ENCODE peak calls at places on chromosomes 12 and 14, in nine cellular contexts. N is left ventricle myocardium inferior; E is cardiac muscle cell; M is ovary; T is CD8-positive, alpha-beta T cell; V is heart left ventricle; O is stomach; Q is spleen; G is HCT116. W is an unnamed sample.

GRCh38 chr12:69610729-69611128 is at the start of gene LRRC10:
- DNase-seq in N (peak; percentile 56), E (no peak), M (no peak), T (no peak), V (peak; percentile 32), O (no peak), Q (no peak), G (no peak), W (no peak)

GRCh38 chr12:57896437-57897201 is 44.7 kb upstream of the ATP23 start:
- DNase-seq in N (peak; percentile 84), E (peak; percentile 88), M (peak; percentile 91), T (no peak), V (peak; percentile 88), O (peak; percentile 61), Q (peak; percentile 86), G (no peak), W (peak; percentile 81)

GRCh38 chr12:123269980-123270379 is 1.7 kb downstream of the CDK2AP1 start:
- DNase-seq in N (no peak), E (no peak), M (no peak), T (no peak), V (no peak), O (no peak), Q (no peak), G (no peak), W (no peak)

GRCh38 chr12:48814313-48815280 is 3.7 kb upstream of the CACNB3 start:
- DNase-seq in N (peak; percentile 84), E (peak; percentile 85), M (peak; percentile 94), T (peak; percentile 61), V (peak; percentile 82), O (peak; percentile 90), Q (peak; percentile 96), G (peak; percentile 39), W (peak; percentile 90)

GRCh38 chr12:121162985-121163384 is 30.3 kb downstream of the P2RX7 start:
- DNase-seq in N (no peak), E (no peak), M (no peak), T (no peak), V (no peak), O (no peak), Q (no peak), G (no peak), W (no peak)

GRCh38 chr12:47576256-47576655 is 129.6 kb downstream of the RPAP3 start:
- DNase-seq in N (no peak), E (no peak), M (no peak), T (no peak), V (no peak), O (no peak), Q (no peak), G (no peak), W (peak; percentile 48)

GRCh38 chr12:121013715-121014114 is 2.6 kb downstream of the C12orf43 start:
- DNase-seq in N (no peak), E (no peak), M (no peak), T (no peak), V (no peak), O (no peak), Q (no peak), G (no peak), W (no peak)

GRCh38 chr14:103401223-103402214 is 16.3 kb downstream of the MARK3 start:
- DNase-seq in N (no peak), E (peak; percentile 73), M (no peak), T (no peak), V (no peak), O (no peak), Q (no peak), G (no peak), W (peak; percentile 40)

GRCh38 chr14:28635387-28635786 is 131.2 kb upstream of the FOXG1 start:
- DNase-seq in N (no peak), E (peak; percentile 75), M (no peak), T (no peak), V (no peak), O (no peak), Q (no peak), G (peak; percentile 3), W (no peak)

GRCh38 chr12:80862606-80863005 is 75.1 kb downstream of the LIN7A start:
- DNase-seq in N (no peak), E (peak; percentile 53), M (no peak), T (no peak), V (no peak), O (no peak), Q (no peak), G (no peak), W (no peak)

GRCh38 chr12:91400249-91400648 is 217.6 kb upstream of the DCN start:
- DNase-seq in N (no peak), E (peak; percentile 54), M (no peak), T (no peak), V (no peak), O (no peak), Q (no peak), G (no peak), W (no peak)

GRCh38 chr14:106187176-106187670 is 660.8 kb downstream of the TMEM121 start:
- DNase-seq in N (no peak), E (no peak), M (no peak), T (no peak), V (no peak), O (no peak), Q (no peak), G (no peak), W (no peak)
- H3K4me1 ChIP-seq in N (no peaks in the 10 kb centered on the region), E (no peaks in the 10 kb centered on the region), M (no peaks in the 10 kb centered on the region), T (peaks cover 26% of the 10 kb centered on the region), V (no peaks in the 10 kb centered on the region), O (peaks cover 13% of the 10 kb centered on the region), Q (peaks cover 22% of the 10 kb centered on the region), G (no peaks in the 10 kb centered on the region), W (no peaks in the 10 kb centered on the region)

GRCh38 chr12:8146416-8146771 is 10.4 kb upstream of the ZNF705A start:
- DNase-seq in N (no peak), E (no peak), M (no peak), T (no peak), V (no peak), O (no peak), Q (no peak), G (no peak), W (no peak)
- H3K4me3 ChIP-seq in N (peak overlapping the region; percentile 37), E (no peak overlapping the region), M (no peak overlapping the region), T (no peak overlapping the region), V (no peak overlapping the region), O (no peak overlapping the region), Q (no peak overlapping the region), G (no peak overlapping the region), W (peak overlapping the region; percentile 1)

GRCh38 chr12:75662501-75663159 is 151.2 kb upstream of the KRR1 start:
- DNase-seq in N (no peak), E (no peak), M (no peak), T (no peak), V (no peak), O (no peak), Q (no peak), G (no peak), W (no peak)
- H3K4me1 ChIP-seq in N (no peaks in the 10 kb centered on the region), E (no peaks in the 10 kb centered on the region), M (no peaks in the 10 kb centered on the region), T (no peaks in the 10 kb centered on the region), V (no peaks in the 10 kb centered on the region), O (peaks cover 6% of the 10 kb centered on the region), Q (no peaks in the 10 kb centered on the region), G (peaks cover 89% of the 10 kb centered on the region), W (peaks cover 23% of the 10 kb centered on the region)

DNA sequence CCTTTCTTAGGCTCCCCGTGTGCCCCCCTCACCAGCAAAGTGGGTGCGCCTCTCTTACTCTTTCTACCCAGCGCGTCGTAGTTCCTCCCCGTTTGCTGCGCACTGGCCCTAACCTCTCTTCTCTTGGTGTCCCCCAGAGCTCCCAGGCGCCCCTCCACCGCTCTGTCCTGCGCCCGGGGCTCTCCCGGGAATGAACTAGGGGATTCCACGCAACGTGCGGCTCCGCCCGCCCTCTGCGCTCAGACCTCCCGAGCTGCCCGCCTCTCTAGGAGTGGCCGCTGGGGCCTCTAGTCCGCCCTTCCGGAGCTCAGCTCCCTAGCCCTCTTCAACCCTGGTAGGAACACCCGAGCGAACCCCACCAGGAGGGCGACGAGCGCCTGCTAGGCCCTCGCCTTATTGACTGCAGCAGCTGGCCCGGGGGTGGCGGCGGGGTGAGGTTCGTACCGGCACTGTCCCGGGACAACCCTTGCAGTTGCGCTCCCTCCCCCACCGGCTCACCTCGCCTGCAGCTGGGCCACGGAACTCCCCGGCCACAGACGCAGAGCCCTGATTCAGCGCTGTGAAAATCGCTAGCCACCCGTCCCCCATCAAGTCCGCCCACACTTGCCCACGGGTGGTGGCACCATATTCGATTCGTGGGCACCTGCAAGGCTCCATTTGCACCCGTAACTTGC is 1.3 kb downstream of the TMEM233 start:
- DNase-seq in N (peak; percentile 29), E (peak; percentile 22), M (no peak), T (no peak), V (peak; percentile 53), O (no peak), Q (no peak), G (no peak), W (peak; percentile 18)
- H3K4me3 ChIP-seq in N (peak overlapping the region; percentile 69), E (peak overlapping the region; percentile 21), M (no peak overlapping the region), T (no peak overlapping the region), V (peak overlapping the region; percentile 42), O (peak overlapping the region; percentile 44), Q (peak overlapping the region; percentile 45), G (no peak overlapping the region), W (peak overlapping the region; percentile 32)

DNA sequence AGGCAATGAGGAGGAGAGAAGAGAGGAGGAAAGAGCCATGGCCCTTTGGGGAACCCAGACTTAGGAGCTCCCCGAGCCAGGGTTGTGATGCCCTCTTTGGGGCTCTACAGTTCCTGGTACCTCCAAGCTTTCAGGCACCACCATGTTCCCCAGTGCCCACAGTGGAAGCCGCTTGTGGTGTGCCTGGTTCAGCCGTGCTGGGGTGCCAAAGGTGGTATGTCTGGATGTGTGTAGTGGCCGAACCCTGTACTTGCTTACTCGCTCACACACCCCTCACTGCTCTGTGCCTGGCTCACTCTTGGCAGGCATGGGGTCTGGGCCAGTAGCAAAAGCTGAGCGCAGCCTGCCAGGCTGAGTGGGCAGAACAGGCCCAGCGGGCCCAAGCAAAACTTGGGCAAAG is 210.7 kb downstream of the MON2 start:
- DNase-seq in N (no peak), E (no peak), M (no peak), T (no peak), V (no peak), O (no peak), Q (no peak), G (no peak), W (no peak)
- H3K4me1 ChIP-seq in N (peaks cover 5% of the 10 kb centered on the region), E (peaks cover 10% of the 10 kb centered on the region), M (no peaks in the 10 kb centered on the region), T (no peaks in the 10 kb centered on the region), V (no peaks in the 10 kb centered on the region), O (no peaks in the 10 kb centered on the region), Q (no peaks in the 10 kb centered on the region), G (no peaks in the 10 kb centered on the region), W (no peaks in the 10 kb centered on the region)

W was measured in testis.